ENCODE peak calls at places on chromosomes 12 and 14, in four cellular contexts. One of them, this sample, is unnamed.

GRCh38 chr14:52694761-52695480 is 437 bp downstream of the ERO1A start:
- DNase-seq in neural crest cell: no peak
- DNase-seq in ELR: peak
- DNase-seq in kidney glomerular epithelial cell: no peak
- DNase-seq in this sample: peak

GRCh38 chr12:76587428-76588178 is 28.0 kb upstream of the OSBPL8 start:
- DNase-seq in neural crest cell: no peak
- DNase-seq in ELR: no peak
- DNase-seq in kidney glomerular epithelial cell: no peak
- DNase-seq in this sample: no peak

GRCh38 chr14:78598046-78598652 is 428.0 kb downstream of the NRXN3 start:
- DNase-seq in neural crest cell: peak
- DNase-seq in ELR: peak
- DNase-seq in kidney glomerular epithelial cell: peak
- DNase-seq in this sample: peak

GRCh38 chr12:99035776-99036175 is 390.7 kb downstream of the APAF1 start:
- DNase-seq in neural crest cell: no peak
- DNase-seq in ELR: no peak
- DNase-seq in kidney glomerular epithelial cell: no peak
- DNase-seq in this sample: no peak

GRCh38 chr14:93132472-93133065 is 16.8 kb upstream of the ITPK1 start:
- DNase-seq in neural crest cell: peak
- DNase-seq in ELR: peak
- DNase-seq in kidney glomerular epithelial cell: no peak
- DNase-seq in this sample: peak

GRCh38 chr14:102568115-102568614 is 24.3 kb upstream of the RCOR1 start:
- DNase-seq in neural crest cell: no peak
- DNase-seq in ELR: no peak
- DNase-seq in kidney glomerular epithelial cell: no peak
- DNase-seq in this sample: peak

GRCh38 chr14:63713765-63714164 is 14.1 kb downstream of the SGPP1 start:
- DNase-seq in neural crest cell: no peak
- DNase-seq in ELR: peak
- DNase-seq in kidney glomerular epithelial cell: no peak
- DNase-seq in this sample: no peak

GRCh38 chr12:46383654-46384450 is 11.3 kb upstream of the SLC38A2 start:
- DNase-seq in neural crest cell: peak
- DNase-seq in ELR: peak
- DNase-seq in kidney glomerular epithelial cell: peak
- DNase-seq in this sample: peak

GRCh38 chr14:69985456-69985855 is 106.2 kb downstream of the SMOC1 start:
- DNase-seq in neural crest cell: no peak
- DNase-seq in ELR: peak
- DNase-seq in kidney glomerular epithelial cell: no peak
- DNase-seq in this sample: no peak

GRCh38 chr12:52873832-52874572 is 25.2 kb upstream of the KRT78 start:
- DNase-seq in neural crest cell: peak
- DNase-seq in ELR: peak
- DNase-seq in kidney glomerular epithelial cell: peak
- DNase-seq in this sample: peak

GRCh38 chr14:60684203-60684602 is 34.9 kb upstream of the SIX1 start:
- DNase-seq in neural crest cell: no peak
- DNase-seq in ELR: no peak
- DNase-seq in kidney glomerular epithelial cell: no peak
- DNase-seq in this sample: no peak

GRCh38 chr14:63764103-63764502 is 36.2 kb upstream of the SGPP1 start:
- DNase-seq in neural crest cell: no peak
- DNase-seq in ELR: no peak
- DNase-seq in kidney glomerular epithelial cell: no peak
- DNase-seq in this sample: no peak

GRCh38 chr12:54526800-54527630 is 22.4 kb upstream of the PDE1B start:
- DNase-seq in neural crest cell: peak
- DNase-seq in ELR: peak
- DNase-seq in kidney glomerular epithelial cell: peak
- DNase-seq in this sample: peak

GRCh38 chr12:59059401-59059935 is 139.2 kb upstream of the LRIG3 start:
- DNase-seq in neural crest cell: no peak
- DNase-seq in ELR: no peak
- DNase-seq in kidney glomerular epithelial cell: no peak
- DNase-seq in this sample: no peak

GRCh38 chr14:56555921-56556570 is 23.6 kb upstream of the TMEM260 start:
- DNase-seq in neural crest cell: no peak
- DNase-seq in ELR: peak
- DNase-seq in kidney glomerular epithelial cell: peak
- DNase-seq in this sample: peak

GRCh38 chr12:114697741-114698565 is 14.0 kb upstream of the TBX3 start:
- DNase-seq in neural crest cell: no peak
- DNase-seq in ELR: peak
- DNase-seq in kidney glomerular epithelial cell: no peak
- DNase-seq in this sample: no peak

GRCh38 chr12:41103614-41104013 is 84.5 kb upstream of the PDZRN4 start:
- DNase-seq in neural crest cell: no peak
- DNase-seq in ELR: no peak
- DNase-seq in kidney glomerular epithelial cell: no peak
- DNase-seq in this sample: no peak

GRCh38 chr12:15842106-15842505 is 40.1 kb upstream of the STRAP start:
- DNase-seq in neural crest cell: no peak
- DNase-seq in ELR: peak
- DNase-seq in kidney glomerular epithelial cell: peak
- DNase-seq in this sample: peak

GRCh38 chr14:83416476-83416875 is 1882.8 kb upstream of the SEL1L start:
- DNase-seq in neural crest cell: no peak
- DNase-seq in ELR: no peak
- DNase-seq in kidney glomerular epithelial cell: no peak
- DNase-seq in this sample: no peak

GRCh38 chr12:10170199-10170598 is 1.7 kb downstream of the OLR1 start:
- DNase-seq in neural crest cell: no peak
- DNase-seq in ELR: peak
- DNase-seq in kidney glomerular epithelial cell: no peak
- DNase-seq in this sample: no peak

GRCh38 chr14:61561144-61561543 is 134.2 kb upstream of the HIF1A start:
- DNase-seq in neural crest cell: no peak
- DNase-seq in ELR: peak
- DNase-seq in kidney glomerular epithelial cell: peak
- DNase-seq in this sample: peak

GRCh38 chr12:52006726-52007157 is at the start of gene TAMALIN:
- DNase-seq in neural crest cell: peak
- DNase-seq in ELR: peak
- DNase-seq in kidney glomerular epithelial cell: no peak
- DNase-seq in this sample: peak

GRCh38 chr12:68319988-68320623 is 12.1 kb downstream of the MDM1 start:
- DNase-seq in neural crest cell: no peak
- DNase-seq in ELR: peak
- DNase-seq in kidney glomerular epithelial cell: no peak
- DNase-seq in this sample: no peak

GRCh38 chr12:50257226-50258166 is 25.8 kb downstream of the LIMA1 start:
- DNase-seq in neural crest cell: no peak
- DNase-seq in ELR: peak
- DNase-seq in kidney glomerular epithelial cell: no peak
- DNase-seq in this sample: no peak

GRCh38 chr12:56029666-56030293 is 8.9 kb downstream of the IKZF4 start:
- DNase-seq in neural crest cell: peak
- DNase-seq in ELR: peak
- DNase-seq in kidney glomerular epithelial cell: peak
- DNase-seq in this sample: peak

GRCh38 chr12:40063424-40063823 is 42.5 kb downstream of the SLC2A13 start:
- DNase-seq in neural crest cell: no peak
- DNase-seq in ELR: no peak
- DNase-seq in kidney glomerular epithelial cell: no peak
- DNase-seq in this sample: no peak

GRCh38 chr12:98594050-98594853 is 766 bp downstream of the SLC25A3 start:
- DNase-seq in neural crest cell: no peak
- DNase-seq in ELR: peak
- DNase-seq in kidney glomerular epithelial cell: no peak
- DNase-seq in this sample: peak

GRCh38 chr14:72643317-72643801 is 250.5 kb downstream of the DPF3 start:
- DNase-seq in neural crest cell: no peak
- DNase-seq in ELR: peak
- DNase-seq in kidney glomerular epithelial cell: peak
- DNase-seq in this sample: peak

GRCh38 chr12:5783274-5783920 is 161.7 kb downstream of the ANO2 start:
- DNase-seq in neural crest cell: no peak
- DNase-seq in ELR: no peak
- DNase-seq in kidney glomerular epithelial cell: no peak
- DNase-seq in this sample: no peak

GRCh38 chr14:99742509-99743487 is 50.4 kb upstream of the EML1 start:
- DNase-seq in neural crest cell: no peak
- DNase-seq in ELR: no peak
- DNase-seq in kidney glomerular epithelial cell: no peak
- DNase-seq in this sample: no peak

GRCh38 chr12:21438643-21439042 is 1.2 kb downstream of the PYROXD1 start:
- DNase-seq in neural crest cell: no peak
- DNase-seq in ELR: no peak
- DNase-seq in kidney glomerular epithelial cell: no peak
- DNase-seq in this sample: no peak

GRCh38 chr12:12592930-12593329 is 18.7 kb upstream of the CREBL2 start:
- DNase-seq in neural crest cell: no peak
- DNase-seq in ELR: peak
- DNase-seq in kidney glomerular epithelial cell: peak
- DNase-seq in this sample: peak